ENCODE peak calls at places on chromosomes 7 and 10, in four cellular contexts. One of them, this sample, is unnamed.

GRCh38 chr7:27303021-27303420 is 60.4 kb downstream of the EVX1 start:
- DNase-seq in H1: no peak
- DNase-seq in mesendoderm: no peak
- DNase-seq in trophoblast cell: no peak
- DNase-seq in this sample: no peak

GRCh38 chr10:114397651-114398145 is 6.6 kb downstream of the AFAP1L2 start:
- DNase-seq in H1: no peak
- DNase-seq in mesendoderm: no peak
- DNase-seq in trophoblast cell: no peak
- DNase-seq in this sample: no peak

GRCh38 chr10:110794808-110795207 is 76.9 kb upstream of the PDCD4 start:
- DNase-seq in H1: no peak
- DNase-seq in mesendoderm: no peak
- DNase-seq in trophoblast cell: no peak
- DNase-seq in this sample: no peak

GRCh38 chr7:32586291-32587221 is 91.3 kb downstream of the AVL9 start:
- DNase-seq in H1: no peak
- DNase-seq in mesendoderm: no peak
- DNase-seq in trophoblast cell: no peak
- DNase-seq in this sample: no peak

GRCh38 chr7:82229164-82229563 is 214.4 kb downstream of the CACNA2D1 start:
- DNase-seq in H1: no peak
- DNase-seq in mesendoderm: no peak
- DNase-seq in trophoblast cell: no peak
- DNase-seq in this sample: no peak

GRCh38 chr7:99446096-99446495 is 7.4 kb downstream of the CPSF4 start:
- DNase-seq in H1: no peak
- DNase-seq in mesendoderm: no peak
- DNase-seq in trophoblast cell: no peak
- DNase-seq in this sample: no peak

GRCh38 chr7:22269963-22270362 is 87.0 kb downstream of the RAPGEF5 start:
- DNase-seq in H1: no peak
- DNase-seq in mesendoderm: no peak
- DNase-seq in trophoblast cell: no peak
- DNase-seq in this sample: no peak

GRCh38 chr7:47326808-47327207 is 255.1 kb downstream of the TNS3 start:
- DNase-seq in H1: peak; percentile 45
- DNase-seq in mesendoderm: no peak
- DNase-seq in trophoblast cell: no peak
- DNase-seq in this sample: no peak

GRCh38 chr7:21028186-21028989 is 241.7 kb upstream of the SP8 start:
- DNase-seq in H1: no peak
- DNase-seq in mesendoderm: peak; percentile 36
- DNase-seq in trophoblast cell: no peak
- DNase-seq in this sample: peak; percentile 38

GRCh38 chr7:75815381-75816046 is 1.9 kb upstream of the CCL24 start:
- DNase-seq in H1: no peak
- DNase-seq in mesendoderm: no peak
- DNase-seq in trophoblast cell: no peak
- DNase-seq in this sample: no peak

GRCh38 chr7:140197938-140198337 is 21.2 kb upstream of the KDM7A start:
- DNase-seq in H1: no peak
- DNase-seq in mesendoderm: no peak
- DNase-seq in trophoblast cell: no peak
- DNase-seq in this sample: no peak

GRCh38 chr7:69078997-69079769 is 519.1 kb upstream of the AUTS2 start:
- DNase-seq in H1: no peak
- DNase-seq in mesendoderm: no peak
- DNase-seq in trophoblast cell: peak; percentile 80
- DNase-seq in this sample: no peak

GRCh38 chr10:87546221-87546620 is 41.5 kb downstream of the MINPP1 start:
- DNase-seq in H1: no peak
- DNase-seq in mesendoderm: peak; percentile 47
- DNase-seq in trophoblast cell: no peak
- DNase-seq in this sample: no peak

GRCh38 chr10:72653383-72654096 is 27.7 kb upstream of the MICU1 start:
- DNase-seq in H1: no peak
- DNase-seq in mesendoderm: no peak
- DNase-seq in trophoblast cell: no peak
- DNase-seq in this sample: no peak

GRCh38 chr7:68030530-68030929 is 1033.9 kb downstream of the TYW1 start:
- DNase-seq in H1: no peak
- DNase-seq in mesendoderm: no peak
- DNase-seq in trophoblast cell: no peak
- DNase-seq in this sample: no peak

GRCh38 chr7:27130540-27131389 is at the start of gene HOXA4:
- DNase-seq in H1: peak; percentile 91
- DNase-seq in mesendoderm: peak; percentile 86
- DNase-seq in trophoblast cell: peak; percentile 69
- DNase-seq in this sample: peak; percentile 88

GRCh38 chr10:114681542-114681941 is 23.5 kb upstream of the ABLIM1 start:
- DNase-seq in H1: no peak
- DNase-seq in mesendoderm: no peak
- DNase-seq in trophoblast cell: no peak
- DNase-seq in this sample: no peak

GRCh38 chr7:148589640-148590039 is 926 bp upstream of the C7orf33 start:
- DNase-seq in H1: no peak
- DNase-seq in mesendoderm: peak; percentile 27
- DNase-seq in trophoblast cell: no peak
- DNase-seq in this sample: no peak

GRCh38 chr7:107253599-107253998 is 84.8 kb downstream of the HBP1 start:
- DNase-seq in H1: no peak
- DNase-seq in mesendoderm: no peak
- DNase-seq in trophoblast cell: no peak
- DNase-seq in this sample: no peak

GRCh38 chr10:117622471-117623184 is 80.1 kb downstream of the EMX2 start:
- DNase-seq in H1: peak; percentile 20
- DNase-seq in mesendoderm: no peak
- DNase-seq in trophoblast cell: no peak
- DNase-seq in this sample: no peak

GRCh38 chr10:117621795-117622420 is 79.4 kb downstream of the EMX2 start:
- DNase-seq in H1: no peak
- DNase-seq in mesendoderm: no peak
- DNase-seq in trophoblast cell: no peak
- DNase-seq in this sample: no peak

GRCh38 chr10:117621196-117621595 is 78.7 kb downstream of the EMX2 start:
- DNase-seq in H1: peak; percentile 33
- DNase-seq in mesendoderm: no peak
- DNase-seq in trophoblast cell: no peak
- DNase-seq in this sample: no peak

GRCh38 chr10:117627561-117627960 is 85.0 kb downstream of the EMX2 start:
- DNase-seq in H1: peak; percentile 26
- DNase-seq in mesendoderm: no peak
- DNase-seq in trophoblast cell: no peak
- DNase-seq in this sample: no peak

GRCh38 chr10:117626228-117626627 is 83.7 kb downstream of the EMX2 start:
- DNase-seq in H1: peak; percentile 4
- DNase-seq in mesendoderm: no peak
- DNase-seq in trophoblast cell: no peak
- DNase-seq in this sample: no peak
- H4K8ac ChIP-seq in H1: no peak overlapping the region
- H4K8ac ChIP-seq in mesendoderm: no peak overlapping the region
- H4K8ac ChIP-seq in trophoblast cell: no peak overlapping the region
- H4K8ac ChIP-seq in this sample: no peak overlapping the region

GRCh38 chr10:70840836-70841235 is 25.1 kb downstream of the SGPL1 start:
- DNase-seq in H1: no peak
- DNase-seq in mesendoderm: no peak
- DNase-seq in trophoblast cell: no peak
- DNase-seq in this sample: no peak

GRCh38 chr10:70835895-70836294 is 20.1 kb downstream of the SGPL1 start:
- DNase-seq in H1: no peak
- DNase-seq in mesendoderm: no peak
- DNase-seq in trophoblast cell: no peak
- DNase-seq in this sample: no peak

GRCh38 chr10:70837660-70838059 is 21.9 kb downstream of the SGPL1 start:
- DNase-seq in H1: no peak
- DNase-seq in mesendoderm: no peak
- DNase-seq in trophoblast cell: no peak
- DNase-seq in this sample: no peak

GRCh38 chr10:70836319-70836718 is 20.6 kb downstream of the SGPL1 start:
- DNase-seq in H1: no peak
- DNase-seq in mesendoderm: no peak
- DNase-seq in trophoblast cell: no peak
- DNase-seq in this sample: no peak

GRCh38 chr10:70838270-70838669 is 22.5 kb downstream of the SGPL1 start:
- DNase-seq in H1: no peak
- DNase-seq in mesendoderm: no peak
- DNase-seq in trophoblast cell: no peak
- DNase-seq in this sample: no peak
- H3K79me2 ChIP-seq in H1: peaks cover 72% of the 10 kb centered on the region
- H3K79me2 ChIP-seq in mesendoderm: peaks cover 32% of the 10 kb centered on the region
- H3K79me2 ChIP-seq in trophoblast cell: no peaks in the 10 kb centered on the region
- H3K79me2 ChIP-seq in this sample: peaks cover 6% of the 10 kb centered on the region

GRCh38 chr10:15796098-15796759 is 64.1 kb downstream of the MINDY3 start:
- DNase-seq in H1: no peak
- DNase-seq in mesendoderm: no peak
- DNase-seq in trophoblast cell: no peak
- DNase-seq in this sample: no peak
- H4K8ac ChIP-seq in H1: no peak overlapping the region
- H4K8ac ChIP-seq in mesendoderm: no peak overlapping the region
- H4K8ac ChIP-seq in trophoblast cell: no peak overlapping the region
- H4K8ac ChIP-seq in this sample: no peak overlapping the region

GRCh38 chr7:50317221-50317678 is 12.7 kb downstream of the IKZF1 start:
- DNase-seq in H1: no peak
- DNase-seq in mesendoderm: no peak
- DNase-seq in trophoblast cell: no peak
- DNase-seq in this sample: no peak
- H3K79me2 ChIP-seq in H1: no peaks in the 10 kb centered on the region
- H3K79me2 ChIP-seq in mesendoderm: no peaks in the 10 kb centered on the region
- H3K79me2 ChIP-seq in trophoblast cell: no peaks in the 10 kb centered on the region
- H3K79me2 ChIP-seq in this sample: no peaks in the 10 kb centered on the region

GRCh38 chr10:14089556-14090297 is 241.0 kb downstream of the FRMD4A start:
- DNase-seq in H1: no peak
- DNase-seq in mesendoderm: no peak
- DNase-seq in trophoblast cell: no peak
- DNase-seq in this sample: no peak

GRCh38 chr10:14086596-14086995 is 244.1 kb downstream of the FRMD4A start:
- DNase-seq in H1: no peak
- DNase-seq in mesendoderm: no peak
- DNase-seq in trophoblast cell: no peak
- DNase-seq in this sample: no peak

GRCh38 chr10:14092749-14093148 is 238.0 kb downstream of the FRMD4A start:
- DNase-seq in H1: no peak
- DNase-seq in mesendoderm: no peak
- DNase-seq in trophoblast cell: no peak
- DNase-seq in this sample: no peak

GRCh38 chr10:14084875-14085274 is 245.8 kb downstream of the FRMD4A start:
- DNase-seq in H1: no peak
- DNase-seq in mesendoderm: no peak
- DNase-seq in trophoblast cell: no peak
- DNase-seq in this sample: no peak

GRCh38 chr10:14087585-14087984 is 243.1 kb downstream of the FRMD4A start:
- DNase-seq in H1: no peak
- DNase-seq in mesendoderm: no peak
- DNase-seq in trophoblast cell: no peak
- DNase-seq in this sample: no peak
- H4K8ac ChIP-seq in H1: no peak overlapping the region
- H4K8ac ChIP-seq in mesendoderm: no peak overlapping the region
- H4K8ac ChIP-seq in trophoblast cell: no peak overlapping the region
- H4K8ac ChIP-seq in this sample: no peak overlapping the region

DNA sequence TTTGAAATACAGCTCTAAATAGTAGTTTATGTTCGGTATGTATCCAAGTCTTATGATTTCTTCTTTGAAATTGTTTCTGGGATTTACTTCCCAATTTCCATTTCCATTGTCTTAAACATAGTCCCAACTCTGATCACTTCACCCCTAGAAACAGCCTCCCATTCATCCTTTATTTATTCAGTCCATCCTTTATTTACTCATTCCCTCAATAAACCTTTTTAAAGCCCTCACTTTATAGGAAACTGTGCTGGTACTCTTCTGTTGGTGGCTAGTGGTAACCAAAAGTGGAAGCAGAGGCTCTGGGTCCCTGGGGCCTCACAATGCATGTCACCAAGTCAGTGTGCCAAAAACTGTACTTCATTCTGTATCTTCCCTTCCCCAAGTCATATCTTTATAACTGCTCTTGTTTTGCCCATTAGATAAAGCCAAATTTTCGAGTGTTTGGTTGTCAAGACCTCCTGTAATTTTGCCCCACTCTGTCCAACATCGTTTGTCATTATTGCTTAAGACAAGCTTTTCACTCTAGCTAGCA is 3.9 kb upstream of the EPC1 start:
- DNase-seq in H1: no peak
- DNase-seq in mesendoderm: no peak
- DNase-seq in trophoblast cell: no peak
- DNase-seq in this sample: no peak
- H3K79me2 ChIP-seq in H1: peaks cover 9% of the 10 kb centered on the region
- H3K79me2 ChIP-seq in mesendoderm: peaks cover 2% of the 10 kb centered on the region
- H3K79me2 ChIP-seq in trophoblast cell: peaks cover 9% of the 10 kb centered on the region
- H3K79me2 ChIP-seq in this sample: no peaks in the 10 kb centered on the region

GRCh38 chr10:47160967-47161366 is 139.0 kb upstream of the GDF10 start:
- DNase-seq in H1: no peak
- DNase-seq in mesendoderm: no peak
- DNase-seq in trophoblast cell: no peak
- DNase-seq in this sample: no peak
- H4K8ac ChIP-seq in H1: no peak overlapping the region
- H4K8ac ChIP-seq in mesendoderm: no peak overlapping the region
- H4K8ac ChIP-seq in trophoblast cell: no peak overlapping the region
- H4K8ac ChIP-seq in this sample: no peak overlapping the region